ENCODE peak calls at places on chromosomes 11 and 22, in nine cellular contexts. T, F, L, Y, S, V, H, R and C are unnamed samples.

GRCh38 chr11:116336540-116336939 is 436.2 kb downstream of the BUD13 start:
- DNase-seq in R (no peak), T (no peak), L (no peak), F (no peak), H (no peak), Y (no peak), V (no peak), S (no peak), C (peak)

GRCh38 chr11:130131957-130132850 is 27.4 kb upstream of the ST14 start:
- DNase-seq in S (peak), V (peak), L (peak), Y (no peak), R (no peak), H (peak), T (peak), F (no peak), C (no peak)

GRCh38 chr22:24327827-24328226 is 57.2 kb downstream of the SPECC1L start:
- DNase-seq in T (no peak), F (no peak), Y (no peak), L (no peak), V (no peak), R (no peak), S (no peak), H (no peak), C (no peak)

GRCh38 chr11:64207247-64208085 is 945 bp downstream of the FERMT3 start:
- DNase-seq in F (peak), R (peak), V (peak), H (peak), T (peak), S (peak), L (no peak), Y (no peak), C (peak)

GRCh38 chr11:10808553-10809372 is at the start of gene EIF4G2:
- DNase-seq in F (peak), V (peak), L (peak), T (peak), R (peak), H (peak), Y (peak), S (peak), C (peak)

GRCh38 chr11:86396403-86396802 is 21.7 kb downstream of the CCDC81 start:
- DNase-seq in Y (no peak), R (no peak), T (peak), F (no peak), V (no peak), S (no peak), H (no peak), L (no peak), C (no peak)

GRCh38 chr22:41846268-41847002 is 13.5 kb downstream of the SREBF2 start:
- DNase-seq in T (no peak), R (no peak), H (no peak), L (no peak), F (no peak), V (no peak), S (no peak), Y (no peak), C (no peak)

GRCh38 chr11:113242767-113243397 is 71.5 kb upstream of the TTC12 start:
- DNase-seq in S (peak), H (no peak), Y (no peak), T (peak), L (no peak), R (no peak), V (no peak), F (no peak), C (no peak)

GRCh38 chr11:3626250-3626960 is 15.4 kb downstream of the ART5 start:
- DNase-seq in R (no peak), S (peak), T (no peak), L (no peak), V (peak), H (peak), F (peak), Y (no peak), C (no peak)

GRCh38 chr22:23219787-23220484 is 39.6 kb downstream of the BCR start:
- DNase-seq in L (no peak), R (peak), Y (no peak), V (peak), T (peak), F (peak), H (no peak), S (no peak), C (no peak)

GRCh38 chr11:78372114-78372768 is 45.4 kb downstream of the GAB2 start:
- DNase-seq in H (no peak), V (no peak), F (no peak), L (no peak), T (no peak), Y (no peak), S (no peak), R (no peak), C (no peak)

GRCh38 chr11:78370406-78371172 is 47.0 kb downstream of the GAB2 start:
- DNase-seq in R (no peak), Y (no peak), V (no peak), H (peak), S (peak), T (peak), F (no peak), L (no peak), C (no peak)

GRCh38 chr11:78371221-78371899 is 46.3 kb downstream of the GAB2 start:
- DNase-seq in F (no peak), Y (no peak), T (no peak), R (no peak), L (no peak), S (no peak), H (no peak), V (no peak), C (no peak)

GRCh38 chr11:78374917-78375316 is 42.7 kb downstream of the GAB2 start:
- DNase-seq in Y (no peak), F (no peak), V (no peak), R (no peak), S (no peak), L (no peak), T (no peak), H (no peak), C (no peak)

DNA sequence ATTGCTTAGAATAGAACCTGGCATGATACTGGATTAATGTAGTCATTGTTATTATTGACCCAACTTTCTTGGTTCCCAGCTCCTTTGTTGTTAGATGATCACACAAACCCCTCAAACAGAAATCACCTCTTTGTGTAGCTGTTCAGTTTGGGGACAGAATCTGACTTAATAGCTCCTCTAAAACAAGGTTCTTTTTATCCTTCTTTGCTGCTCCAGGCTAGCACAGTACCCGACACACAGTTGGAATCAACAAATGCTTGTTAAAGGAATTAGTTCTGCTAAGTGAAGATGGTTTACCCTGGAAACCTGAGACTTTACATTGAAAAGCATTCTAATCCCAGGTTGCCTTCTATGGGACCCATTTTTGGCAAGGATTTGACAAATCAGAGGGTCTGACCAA is 43.9 kb downstream of the GAB2 start:
- DNase-seq in R (no peak), H (no peak), T (no peak), V (no peak), L (no peak), F (no peak), S (no peak), Y (no peak), C (no peak)
- H3K27ac ChIP-seq in R (no peak), H (no peak), T (no peak), V (peak), L (peak), F (no peak), S (no peak), Y (peak), C (no peak)

DNA sequence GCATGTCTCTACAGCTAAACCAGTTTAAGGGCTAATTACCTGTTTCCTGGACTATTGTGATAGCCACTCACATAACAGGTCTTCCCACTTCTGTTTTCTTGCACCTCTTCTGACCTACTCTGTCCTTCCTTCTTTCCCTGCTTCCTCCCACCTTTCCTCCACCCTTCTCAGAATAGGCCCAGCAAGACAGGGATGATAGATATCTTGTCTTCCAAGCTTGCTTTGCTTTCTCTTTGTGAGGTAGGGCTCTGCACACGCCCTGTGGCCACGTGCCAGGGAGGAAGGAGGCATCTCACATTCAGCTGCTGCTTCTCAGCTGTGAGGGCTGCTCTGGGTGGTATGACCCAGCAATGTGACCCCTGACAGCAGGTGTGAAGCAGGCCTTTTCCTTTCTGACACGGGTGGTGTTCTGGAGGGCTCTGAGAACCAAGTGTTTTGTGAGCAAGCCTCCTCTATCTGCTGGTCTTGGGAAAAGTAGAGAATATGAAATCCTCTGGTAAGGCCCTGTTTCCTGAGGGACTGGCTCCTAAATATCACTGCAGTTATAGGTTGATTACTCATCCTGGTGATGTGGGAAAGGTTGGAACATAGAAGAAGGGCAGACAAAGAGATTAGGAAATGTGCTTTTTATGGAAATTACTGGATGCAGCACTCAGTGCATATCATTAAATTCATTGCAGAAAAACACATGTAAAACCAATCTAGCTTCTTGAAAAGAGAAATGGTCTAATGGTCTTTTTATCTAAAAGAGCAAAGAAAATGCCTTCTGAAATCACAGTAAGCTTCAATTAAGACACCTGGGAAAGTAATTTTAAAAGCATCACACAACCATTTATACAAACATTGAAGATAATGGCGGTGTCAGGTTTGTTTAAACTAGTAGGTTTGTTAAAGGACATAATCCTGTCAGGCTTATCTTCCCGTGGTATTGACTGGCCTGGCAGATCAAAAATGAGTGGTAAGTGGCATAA is 8.5 kb downstream of the AMOTL1 start:
- DNase-seq in L (no peak), F (no peak), V (no peak), S (no peak), Y (no peak), H (no peak), T (peak), R (no peak), C (no peak)
- H3K4me3 ChIP-seq in L (no peak), F (no peak), V (no peak), S (no peak), Y (no peak), H (no peak), T (no peak), R (no peak), C (no peak)

GRCh38 chr11:70826541-70826943 is 425.8 kb downstream of the SHANK2 start:
- DNase-seq in H (no peak), S (no peak), Y (peak), T (no peak), R (no peak), F (no peak), L (peak), V (no peak), C (no peak)

GRCh38 chr11:70829160-70829899 is 423.0 kb downstream of the SHANK2 start:
- DNase-seq in Y (no peak), F (no peak), R (no peak), L (no peak), S (no peak), V (no peak), T (no peak), H (no peak), C (no peak)

GRCh38 chr11:70826950-70827349 is 425.4 kb downstream of the SHANK2 start:
- DNase-seq in V (no peak), F (no peak), S (no peak), H (no peak), T (no peak), L (no peak), R (no peak), Y (no peak), C (no peak)

GRCh38 chr11:70825893-70826540 is 426.4 kb downstream of the SHANK2 start:
- DNase-seq in V (no peak), T (no peak), R (no peak), L (peak), H (peak), F (no peak), S (no peak), Y (no peak), C (no peak)

GRCh38 chr11:70828498-70829159 is 423.7 kb downstream of the SHANK2 start:
- DNase-seq in R (no peak), V (peak), T (no peak), S (peak), Y (no peak), H (no peak), L (no peak), F (no peak), C (no peak)
- H3K27ac ChIP-seq in R (no peak), V (no peak), T (no peak), S (no peak), Y (peak), H (no peak), L (no peak), F (no peak), C (no peak)

GRCh38 chr22:28883917-28884753 is 763 bp downstream of the ZNRF3 start:
- DNase-seq in L (peak), R (peak), Y (no peak), H (peak), F (peak), V (peak), S (no peak), T (peak), C (peak)

GRCh38 chr22:28882878-28883656 is at the start of gene ZNRF3:
- DNase-seq in V (peak), F (peak), L (peak), T (peak), R (peak), H (peak), S (peak), Y (peak), C (peak)

GRCh38 chr22:28885939-28886338 is 2.6 kb downstream of the ZNRF3 start:
- DNase-seq in S (no peak), V (peak), H (no peak), R (no peak), F (peak), T (no peak), Y (no peak), L (no peak), C (no peak)

GRCh38 chr22:28883657-28883916 is 215 bp downstream of the ZNRF3 start:
- DNase-seq in V (no peak), Y (no peak), L (no peak), R (no peak), H (no peak), S (no peak), T (no peak), F (no peak), C (no peak)

DNA sequence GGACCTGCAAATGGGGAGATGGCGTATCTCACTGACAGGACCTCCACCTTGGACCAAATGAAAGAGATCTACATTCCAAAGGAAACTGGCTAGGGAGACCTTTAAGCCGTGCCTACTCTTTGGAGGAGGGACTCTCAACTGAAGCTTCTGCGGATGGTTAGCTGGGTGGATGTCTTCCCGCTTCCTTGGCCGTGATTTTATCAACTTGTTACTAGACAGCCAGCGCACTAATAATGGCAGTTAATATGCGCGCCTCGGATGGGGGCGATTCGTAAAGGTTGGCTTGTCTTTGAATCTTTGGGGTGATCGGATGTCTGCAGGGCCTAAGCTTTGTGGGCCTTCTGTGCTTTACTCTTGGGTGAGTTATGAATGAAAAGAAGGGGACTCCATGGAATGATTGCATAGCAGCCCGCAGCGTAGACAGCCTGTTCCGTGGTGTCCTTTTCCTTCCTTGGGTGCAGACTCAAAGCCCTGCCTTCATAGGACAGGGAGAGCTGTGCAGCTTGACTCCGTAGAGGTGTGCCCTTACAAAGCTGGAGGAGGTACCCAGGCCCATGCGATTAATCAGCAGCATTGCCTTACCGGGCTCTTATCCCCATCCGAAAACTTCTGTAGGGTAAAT is 1.5 kb downstream of the ZNRF3 start:
- DNase-seq in T (no peak), R (no peak), S (no peak), Y (no peak), H (no peak), F (peak), V (peak), L (no peak), C (no peak)
- H3K4me3 ChIP-seq in T (peak), R (peak), S (peak), Y (peak), H (peak), F (peak), V (peak), L (peak), C (peak)